ENCODE peak calls at places on chromosomes 16 and 17, in six cellular contexts. J, D, C, V, U and S are unnamed samples.

GRCh38 chr17:16991349-16992009 is 19.6 kb upstream of the TNFRSF13B start:
- DNase-seq in J (peak), D (no peak), C (peak), V (peak), U (peak), S (peak)

GRCh38 chr16:50836121-50836541 is 94.2 kb downstream of the CYLD start:
- DNase-seq in J (no peak), D (no peak), C (no peak), V (no peak), U (no peak), S (no peak)

GRCh38 chr17:62901544-62901943 is 64.5 kb upstream of the TANC2 start:
- DNase-seq in J (no peak), D (no peak), C (no peak), V (no peak), U (no peak), S (no peak)

GRCh38 chr17:55319933-55320593 is 55.3 kb downstream of the HLF start:
- DNase-seq in J (no peak), D (no peak), C (no peak), V (no peak), U (no peak), S (no peak)

GRCh38 chr16:88349903-88350900 is 32.6 kb upstream of the ZNF469 start:
- DNase-seq in J (no peak), D (no peak), C (no peak), V (no peak), U (no peak), S (no peak)

GRCh38 chr17:22266231-22266630 is 573.9 kb downstream of the KCNJ18 start:
- DNase-seq in J (no peak), D (no peak), C (no peak), V (no peak), U (no peak), S (no peak)

GRCh38 chr16:23182675-23183485 is at the start of gene SCNN1G:
- DNase-seq in J (no peak), D (no peak), C (peak), V (no peak), U (peak), S (no peak)

GRCh38 chr17:43877031-43877430 is 30.1 kb downstream of the CD300LG start:
- DNase-seq in J (no peak), D (no peak), C (no peak), V (no peak), U (no peak), S (no peak)

GRCh38 chr16:8998114-8998513 is 34.4 kb upstream of the USP7 start:
- DNase-seq in J (no peak), D (peak), C (no peak), V (no peak), U (peak), S (no peak)

GRCh38 chr16:19179890-19180490 is 11.9 kb downstream of the SYT17 start:
- DNase-seq in J (peak), D (no peak), C (peak), V (no peak), U (peak), S (peak)

GRCh38 chr17:64180089-64180488 is 50.1 kb upstream of the ERN1 start:
- DNase-seq in J (no peak), D (no peak), C (no peak), V (no peak), U (peak), S (no peak)

GRCh38 chr16:3961449-3961849 is 80.9 kb upstream of the CREBBP start:
- DNase-seq in J (no peak), D (no peak), C (no peak), V (no peak), U (peak), S (no peak)

GRCh38 chr17:4988168-4988567 is 693 bp upstream of the CAMTA2 start:
- DNase-seq in J (no peak), D (no peak), C (no peak), V (no peak), U (peak), S (no peak)

GRCh38 chr16:12626411-12626810 is 177.3 kb downstream of the CPPED1 start:
- DNase-seq in J (no peak), D (no peak), C (no peak), V (no peak), U (no peak), S (no peak)

GRCh38 chr17:67673006-67673405 is 44.7 kb upstream of the NOL11 start:
- DNase-seq in J (no peak), D (no peak), C (no peak), V (no peak), U (no peak), S (no peak)

GRCh38 chr16:19367335-19367734 is 50.3 kb upstream of the TMC5 start:
- DNase-seq in J (no peak), D (no peak), C (no peak), V (no peak), U (no peak), S (no peak)

GRCh38 chr17:78796134-78796900 is 14.2 kb upstream of the CYTH1 start:
- DNase-seq in J (peak), D (no peak), C (no peak), V (no peak), U (no peak), S (no peak)

GRCh38 chr17:40417258-40417608 is 463 bp downstream of the TOP2A start:
- DNase-seq in J (no peak), D (no peak), C (peak), V (no peak), U (no peak), S (peak)

GRCh38 chr17:17716837-17717523 is 35.7 kb downstream of the RAI1 start:
- DNase-seq in J (no peak), D (no peak), C (no peak), V (no peak), U (no peak), S (no peak)

GRCh38 chr17:45273551-45273957 is 11.7 kb upstream of the SPATA32 start:
- DNase-seq in J (no peak), D (no peak), C (no peak), V (no peak), U (no peak), S (no peak)

GRCh38 chr16:57475711-57476339 is 10.5 kb downstream of the DOK4 start:
- DNase-seq in J (no peak), D (no peak), C (peak), V (peak), U (peak), S (no peak)

GRCh38 chr17:61568219-61569072 is 22.6 kb downstream of the NACA2 start:
- DNase-seq in J (no peak), D (no peak), C (no peak), V (no peak), U (no peak), S (no peak)

GRCh38 chr16:87822571-87822970 is 46.7 kb downstream of the SLC7A5 start:
- DNase-seq in J (no peak), D (no peak), C (no peak), V (no peak), U (no peak), S (no peak)

GRCh38 chr17:1829189-1829578 is 518 bp downstream of the SMYD4 start:
- DNase-seq in J (no peak), D (no peak), C (peak), V (no peak), U (no peak), S (no peak)

GRCh38 chr16:53546988-53547391 is 44.0 kb upstream of the AKTIP start:
- DNase-seq in J (no peak), D (no peak), C (peak), V (no peak), U (no peak), S (no peak)

GRCh38 chr17:56891751-56892150 is 22.1 kb downstream of the TRIM25 start:
- DNase-seq in J (no peak), D (no peak), C (peak), V (peak), U (no peak), S (no peak)

GRCh38 chr16:24328835-24329418 is 72.8 kb downstream of the CACNG3 start:
- DNase-seq in J (no peak), D (no peak), C (no peak), V (no peak), U (no peak), S (no peak)

GRCh38 chr17:79624658-79625478 is 14.0 kb upstream of the RBFOX3 start:
- DNase-seq in J (no peak), D (no peak), C (no peak), V (no peak), U (no peak), S (no peak)

GRCh38 chr17:69407759-69408158 is 6.7 kb upstream of the MAP2K6 start:
- DNase-seq in J (no peak), D (no peak), C (no peak), V (no peak), U (no peak), S (no peak)